ENCODE peak calls at places on chromosomes 4 and X, in ten cellular contexts. One of them, this sample, is unnamed.

GRCh38 chrX:46180258-46180687 is 364.9 kb downstream of the ZNF674 start:
- DNase-seq in NCI-H2081: no peak
- DNase-seq in lung: no peak
- DNase-seq in left cardiac atrium: no peak
- DNase-seq in substantia nigra: no peak
- DNase-seq in NCI-H774: no peak
- DNase-seq in mesenteric fat pad: no peak
- DNase-seq in ACHN: no peak
- DNase-seq in GM23248: peak; percentile 86
- DNase-seq in amygdala: no peak
- DNase-seq in this sample: no peak

GRCh38 chr4:2077537-2078460 is 18.7 kb downstream of the NAT8L start:
- DNase-seq in ACHN: no peak
- DNase-seq in NCI-H774: no peak
- DNase-seq in left cardiac atrium: no peak
- DNase-seq in mesenteric fat pad: no peak
- DNase-seq in lung: no peak
- DNase-seq in amygdala: no peak
- DNase-seq in GM23248: no peak
- DNase-seq in substantia nigra: no peak
- DNase-seq in NCI-H2081: no peak
- DNase-seq in this sample: no peak

GRCh38 chr4:13985824-13986223 is 358.3 kb upstream of the BOD1L1 start:
- DNase-seq in left cardiac atrium: no peak
- DNase-seq in NCI-H774: no peak
- DNase-seq in lung: no peak
- DNase-seq in ACHN: no peak
- DNase-seq in mesenteric fat pad: no peak
- DNase-seq in NCI-H2081: no peak
- DNase-seq in substantia nigra: no peak
- DNase-seq in GM23248: no peak
- DNase-seq in amygdala: no peak
- DNase-seq in this sample: no peak

GRCh38 chr4:142728209-142728608 is 117.9 kb downstream of the INPP4B start:
- DNase-seq in ACHN: no peak
- DNase-seq in amygdala: no peak
- DNase-seq in GM23248: no peak
- DNase-seq in NCI-H2081: no peak
- DNase-seq in lung: no peak
- DNase-seq in NCI-H774: no peak
- DNase-seq in substantia nigra: no peak
- DNase-seq in left cardiac atrium: no peak
- DNase-seq in mesenteric fat pad: no peak
- DNase-seq in this sample: no peak

GRCh38 chrX:123184199-123184857 is at the start of gene GRIA3:
- DNase-seq in lung: no peak
- DNase-seq in left cardiac atrium: no peak
- DNase-seq in amygdala: no peak
- DNase-seq in ACHN: no peak
- DNase-seq in NCI-H2081: no peak
- DNase-seq in GM23248: peak; percentile 62
- DNase-seq in NCI-H774: no peak
- DNase-seq in substantia nigra: no peak
- DNase-seq in mesenteric fat pad: no peak
- DNase-seq in this sample: no peak

GRCh38 chrX:120334603-120335002 is 23.3 kb upstream of the TMEM255A start:
- DNase-seq in substantia nigra: no peak
- DNase-seq in NCI-H774: no peak
- DNase-seq in amygdala: no peak
- DNase-seq in lung: no peak
- DNase-seq in mesenteric fat pad: no peak
- DNase-seq in ACHN: no peak
- DNase-seq in NCI-H2081: no peak
- DNase-seq in GM23248: no peak
- DNase-seq in left cardiac atrium: no peak
- DNase-seq in this sample: no peak

GRCh38 chr4:44684648-44685047 is 6.4 kb downstream of the GUF1 start:
- DNase-seq in GM23248: no peak
- DNase-seq in substantia nigra: no peak
- DNase-seq in lung: no peak
- DNase-seq in ACHN: no peak
- DNase-seq in amygdala: no peak
- DNase-seq in mesenteric fat pad: no peak
- DNase-seq in left cardiac atrium: no peak
- DNase-seq in NCI-H2081: no peak
- DNase-seq in NCI-H774: no peak
- DNase-seq in this sample: no peak

GRCh38 chrX:71509289-71509688 is 23.6 kb upstream of the OGT start:
- DNase-seq in NCI-H774: no peak
- DNase-seq in NCI-H2081: no peak
- DNase-seq in left cardiac atrium: no peak
- DNase-seq in GM23248: no peak
- DNase-seq in mesenteric fat pad: no peak
- DNase-seq in ACHN: no peak
- DNase-seq in substantia nigra: no peak
- DNase-seq in amygdala: no peak
- DNase-seq in lung: no peak
- DNase-seq in this sample: no peak

GRCh38 chrX:150051096-150051495 is 112.8 kb upstream of the EOLA2 start:
- DNase-seq in substantia nigra: no peak
- DNase-seq in NCI-H2081: no peak
- DNase-seq in amygdala: no peak
- DNase-seq in NCI-H774: no peak
- DNase-seq in GM23248: no peak
- DNase-seq in ACHN: no peak
- DNase-seq in lung: no peak
- DNase-seq in left cardiac atrium: no peak
- DNase-seq in mesenteric fat pad: no peak
- DNase-seq in this sample: no peak

GRCh38 chrX:21955398-21956189 is 15.1 kb downstream of the SMS start:
- DNase-seq in substantia nigra: no peak
- DNase-seq in NCI-H774: no peak
- DNase-seq in left cardiac atrium: no peak
- DNase-seq in GM23248: peak; percentile 26
- DNase-seq in ACHN: no peak
- DNase-seq in mesenteric fat pad: no peak
- DNase-seq in lung: no peak
- DNase-seq in amygdala: no peak
- DNase-seq in NCI-H2081: no peak
- DNase-seq in this sample: no peak

GRCh38 chr4:131344761-131345160 is 1804.3 kb upstream of the PCDH10 start:
- DNase-seq in ACHN: no peak
- DNase-seq in NCI-H774: no peak
- DNase-seq in GM23248: no peak
- DNase-seq in NCI-H2081: no peak
- DNase-seq in left cardiac atrium: no peak
- DNase-seq in amygdala: no peak
- DNase-seq in mesenteric fat pad: no peak
- DNase-seq in lung: no peak
- DNase-seq in substantia nigra: no peak
- DNase-seq in this sample: no peak

GRCh38 chrX:66013195-66013816 is 26.6 kb downstream of the VSIG4 start:
- DNase-seq in GM23248: no peak
- DNase-seq in substantia nigra: no peak
- DNase-seq in amygdala: no peak
- DNase-seq in NCI-H2081: no peak
- DNase-seq in NCI-H774: no peak
- DNase-seq in mesenteric fat pad: no peak
- DNase-seq in lung: no peak
- DNase-seq in ACHN: no peak
- DNase-seq in left cardiac atrium: no peak
- DNase-seq in this sample: no peak

GRCh38 chr4:97123573-97123972 is 1019.7 kb downstream of the STPG2 start:
- DNase-seq in amygdala: no peak
- DNase-seq in ACHN: no peak
- DNase-seq in NCI-H2081: no peak
- DNase-seq in substantia nigra: no peak
- DNase-seq in left cardiac atrium: no peak
- DNase-seq in mesenteric fat pad: no peak
- DNase-seq in GM23248: no peak
- DNase-seq in NCI-H774: peak; percentile 29
- DNase-seq in lung: no peak
- DNase-seq in this sample: no peak

GRCh38 chr4:81562093-81562492 is 90.4 kb upstream of the RASGEF1B start:
- DNase-seq in NCI-H2081: no peak
- DNase-seq in GM23248: no peak
- DNase-seq in amygdala: peak; percentile 2
- DNase-seq in NCI-H774: no peak
- DNase-seq in ACHN: no peak
- DNase-seq in substantia nigra: no peak
- DNase-seq in lung: no peak
- DNase-seq in mesenteric fat pad: no peak
- DNase-seq in left cardiac atrium: no peak
- DNase-seq in this sample: no peak

GRCh38 chr4:185928761-185929455 is 116.9 kb upstream of the SORBS2 start:
- DNase-seq in ACHN: no peak
- DNase-seq in left cardiac atrium: no peak
- DNase-seq in lung: no peak
- DNase-seq in amygdala: no peak
- DNase-seq in GM23248: no peak
- DNase-seq in NCI-H2081: no peak
- DNase-seq in NCI-H774: no peak
- DNase-seq in substantia nigra: no peak
- DNase-seq in mesenteric fat pad: no peak
- DNase-seq in this sample: no peak

GRCh38 chr4:7760706-7761105 is 179.0 kb downstream of the AFAP1 start:
- DNase-seq in substantia nigra: no peak
- DNase-seq in lung: no peak
- DNase-seq in NCI-H774: no peak
- DNase-seq in amygdala: no peak
- DNase-seq in ACHN: no peak
- DNase-seq in GM23248: no peak
- DNase-seq in left cardiac atrium: peak; percentile 7
- DNase-seq in NCI-H2081: no peak
- DNase-seq in mesenteric fat pad: no peak
- DNase-seq in this sample: no peak

GRCh38 chr4:42605264-42605663 is 51.6 kb downstream of the ATP8A1 start:
- DNase-seq in mesenteric fat pad: no peak
- DNase-seq in GM23248: no peak
- DNase-seq in left cardiac atrium: no peak
- DNase-seq in ACHN: no peak
- DNase-seq in NCI-H774: no peak
- DNase-seq in amygdala: no peak
- DNase-seq in lung: no peak
- DNase-seq in substantia nigra: no peak
- DNase-seq in NCI-H2081: no peak
- DNase-seq in this sample: no peak

GRCh38 chr4:158873795-158874359 is 105.1 kb downstream of the FNIP2 start:
- DNase-seq in NCI-H2081: no peak
- DNase-seq in substantia nigra: no peak
- DNase-seq in ACHN: no peak
- DNase-seq in NCI-H774: no peak
- DNase-seq in mesenteric fat pad: no peak
- DNase-seq in amygdala: no peak
- DNase-seq in left cardiac atrium: no peak
- DNase-seq in GM23248: peak; percentile 87
- DNase-seq in lung: no peak
- DNase-seq in this sample: no peak

GRCh38 chrX:108270739-108271396 is 167.4 kb downstream of the COL4A6 start:
- DNase-seq in NCI-H2081: no peak
- DNase-seq in amygdala: no peak
- DNase-seq in mesenteric fat pad: no peak
- DNase-seq in NCI-H774: no peak
- DNase-seq in left cardiac atrium: no peak
- DNase-seq in substantia nigra: no peak
- DNase-seq in lung: no peak
- DNase-seq in ACHN: no peak
- DNase-seq in GM23248: peak; percentile 33
- DNase-seq in this sample: no peak

GRCh38 chrX:101276238-101276637 is 14.9 kb downstream of the TAF7L start:
- DNase-seq in mesenteric fat pad: no peak
- DNase-seq in lung: no peak
- DNase-seq in left cardiac atrium: no peak
- DNase-seq in NCI-H2081: no peak
- DNase-seq in amygdala: no peak
- DNase-seq in NCI-H774: no peak
- DNase-seq in GM23248: no peak
- DNase-seq in substantia nigra: no peak
- DNase-seq in ACHN: no peak
- DNase-seq in this sample: no peak

GRCh38 chr4:110197421-110198398 is 705 bp downstream of the ELOVL6 start:
- DNase-seq in NCI-H774: no peak
- DNase-seq in NCI-H2081: peak; percentile 32
- DNase-seq in mesenteric fat pad: no peak
- DNase-seq in substantia nigra: peak; percentile 50
- DNase-seq in GM23248: peak; percentile 65
- DNase-seq in left cardiac atrium: peak; percentile 38
- DNase-seq in ACHN: peak; percentile 40
- DNase-seq in lung: peak; percentile 30
- DNase-seq in amygdala: peak; percentile 45
- DNase-seq in this sample: peak; percentile 39

GRCh38 chr4:66564901-66565648 is 894.8 kb upstream of the EPHA5 start:
- DNase-seq in substantia nigra: no peak
- DNase-seq in GM23248: peak; percentile 1
- DNase-seq in ACHN: no peak
- DNase-seq in lung: no peak
- DNase-seq in NCI-H774: no peak
- DNase-seq in amygdala: no peak
- DNase-seq in left cardiac atrium: no peak
- DNase-seq in mesenteric fat pad: no peak
- DNase-seq in NCI-H2081: no peak
- DNase-seq in this sample: no peak

GRCh38 chr4:147916351-147916750 is 184.5 kb downstream of the ARHGAP10 start:
- DNase-seq in amygdala: no peak
- DNase-seq in GM23248: peak; percentile 44
- DNase-seq in NCI-H774: no peak
- DNase-seq in lung: no peak
- DNase-seq in left cardiac atrium: no peak
- DNase-seq in substantia nigra: no peak
- DNase-seq in ACHN: no peak
- DNase-seq in NCI-H2081: no peak
- DNase-seq in mesenteric fat pad: no peak
- DNase-seq in this sample: no peak

GRCh38 chr4:75686346-75686745 is 13.1 kb upstream of the G3BP2 start:
- DNase-seq in NCI-H2081: no peak
- DNase-seq in ACHN: no peak
- DNase-seq in substantia nigra: no peak
- DNase-seq in mesenteric fat pad: no peak
- DNase-seq in GM23248: peak; percentile 9
- DNase-seq in NCI-H774: no peak
- DNase-seq in lung: no peak
- DNase-seq in left cardiac atrium: no peak
- DNase-seq in amygdala: no peak
- DNase-seq in this sample: no peak

GRCh38 chrX:42519666-42520231 is 258.2 kb downstream of the PPP1R2C start:
- DNase-seq in mesenteric fat pad: no peak
- DNase-seq in NCI-H774: no peak
- DNase-seq in ACHN: peak; percentile 9
- DNase-seq in left cardiac atrium: no peak
- DNase-seq in substantia nigra: no peak
- DNase-seq in amygdala: no peak
- DNase-seq in GM23248: peak; percentile 65
- DNase-seq in lung: no peak
- DNase-seq in NCI-H2081: no peak
- DNase-seq in this sample: no peak

GRCh38 chrX:144259054-144259453 is 375.2 kb downstream of the UBE2NL start:
- DNase-seq in lung: no peak
- DNase-seq in NCI-H774: no peak
- DNase-seq in left cardiac atrium: no peak
- DNase-seq in NCI-H2081: no peak
- DNase-seq in amygdala: no peak
- DNase-seq in ACHN: no peak
- DNase-seq in GM23248: no peak
- DNase-seq in mesenteric fat pad: no peak
- DNase-seq in substantia nigra: no peak
- DNase-seq in this sample: no peak

GRCh38 chr4:105598787-105599186 is 46.4 kb downstream of the ARHGEF38 start:
- DNase-seq in lung: no peak
- DNase-seq in left cardiac atrium: no peak
- DNase-seq in NCI-H774: no peak
- DNase-seq in NCI-H2081: no peak
- DNase-seq in GM23248: peak; percentile 3
- DNase-seq in amygdala: no peak
- DNase-seq in ACHN: peak; percentile 34
- DNase-seq in mesenteric fat pad: no peak
- DNase-seq in substantia nigra: no peak
- DNase-seq in this sample: no peak

GRCh38 chr4:8270912-8271815 is 1.6 kb downstream of the HTRA3 start:
- DNase-seq in amygdala: no peak
- DNase-seq in GM23248: peak; percentile 31
- DNase-seq in NCI-H2081: no peak
- DNase-seq in left cardiac atrium: no peak
- DNase-seq in substantia nigra: no peak
- DNase-seq in NCI-H774: no peak
- DNase-seq in mesenteric fat pad: no peak
- DNase-seq in ACHN: no peak
- DNase-seq in lung: no peak
- DNase-seq in this sample: no peak